ENCODE peak calls at places on chromosomes 2 and 18, in seven cellular contexts. One of them, this sample, is unnamed.

GRCh38 chr2:75155115-75155514 is 44.2 kb downstream of the TACR1 start:
- DNase-seq in Kasumi-1: no peak
- DNase-seq in fibroblast of mammary gland: peak
- DNase-seq in stimulated activated CD8-positive, alpha-beta memory T cell treated with anti-CD3 and anti-CD28 coated beads, Interleukin-7, amount 100 ng/mL, for 24 hours: no peak
- DNase-seq in bronchial epithelial cell: no peak
- DNase-seq in stimulated activated CD4-positive, alpha-beta T cell treated with anti-CD3 and anti-CD28 coated beads, Interleukin-2, amount 100 ng/mL, for 48 hours: no peak
- DNase-seq in SHP77 treated with DMSO at 0.1 percent for 48 hours: no peak
- DNase-seq in this sample: no peak

GRCh38 chr2:54898451-54899226 is 151.6 kb downstream of the RTN4 start:
- DNase-seq in Kasumi-1: no peak
- DNase-seq in fibroblast of mammary gland: no peak
- DNase-seq in stimulated activated CD8-positive, alpha-beta memory T cell treated with anti-CD3 and anti-CD28 coated beads, Interleukin-7, amount 100 ng/mL, for 24 hours: no peak
- DNase-seq in bronchial epithelial cell: no peak
- DNase-seq in stimulated activated CD4-positive, alpha-beta T cell treated with anti-CD3 and anti-CD28 coated beads, Interleukin-2, amount 100 ng/mL, for 48 hours: no peak
- DNase-seq in SHP77 treated with DMSO at 0.1 percent for 48 hours: no peak
- DNase-seq in this sample: no peak

GRCh38 chr18:57780318-57781127 is 22.6 kb downstream of the ATP8B1 start:
- DNase-seq in Kasumi-1: no peak
- DNase-seq in fibroblast of mammary gland: peak
- DNase-seq in stimulated activated CD8-positive, alpha-beta memory T cell treated with anti-CD3 and anti-CD28 coated beads, Interleukin-7, amount 100 ng/mL, for 24 hours: no peak
- DNase-seq in bronchial epithelial cell: peak
- DNase-seq in stimulated activated CD4-positive, alpha-beta T cell treated with anti-CD3 and anti-CD28 coated beads, Interleukin-2, amount 100 ng/mL, for 48 hours: no peak
- DNase-seq in SHP77 treated with DMSO at 0.1 percent for 48 hours: no peak
- DNase-seq in this sample: no peak

GRCh38 chr2:102585704-102586404 is 33.5 kb upstream of the SLC9A2 start:
- DNase-seq in Kasumi-1: no peak
- DNase-seq in fibroblast of mammary gland: no peak
- DNase-seq in stimulated activated CD8-positive, alpha-beta memory T cell treated with anti-CD3 and anti-CD28 coated beads, Interleukin-7, amount 100 ng/mL, for 24 hours: no peak
- DNase-seq in bronchial epithelial cell: peak
- DNase-seq in stimulated activated CD4-positive, alpha-beta T cell treated with anti-CD3 and anti-CD28 coated beads, Interleukin-2, amount 100 ng/mL, for 48 hours: no peak
- DNase-seq in SHP77 treated with DMSO at 0.1 percent for 48 hours: no peak
- DNase-seq in this sample: peak

GRCh38 chr2:230982126-230982525 is 13.8 kb upstream of the SPATA3 start:
- DNase-seq in Kasumi-1: no peak
- DNase-seq in fibroblast of mammary gland: no peak
- DNase-seq in stimulated activated CD8-positive, alpha-beta memory T cell treated with anti-CD3 and anti-CD28 coated beads, Interleukin-7, amount 100 ng/mL, for 24 hours: no peak
- DNase-seq in bronchial epithelial cell: no peak
- DNase-seq in stimulated activated CD4-positive, alpha-beta T cell treated with anti-CD3 and anti-CD28 coated beads, Interleukin-2, amount 100 ng/mL, for 48 hours: no peak
- DNase-seq in SHP77 treated with DMSO at 0.1 percent for 48 hours: no peak
- DNase-seq in this sample: no peak

GRCh38 chr2:191114403-191114886 is 36.3 kb downstream of the STAT4 start:
- DNase-seq in Kasumi-1: no peak
- DNase-seq in fibroblast of mammary gland: peak
- DNase-seq in stimulated activated CD8-positive, alpha-beta memory T cell treated with anti-CD3 and anti-CD28 coated beads, Interleukin-7, amount 100 ng/mL, for 24 hours: no peak
- DNase-seq in bronchial epithelial cell: peak
- DNase-seq in stimulated activated CD4-positive, alpha-beta T cell treated with anti-CD3 and anti-CD28 coated beads, Interleukin-2, amount 100 ng/mL, for 48 hours: no peak
- DNase-seq in SHP77 treated with DMSO at 0.1 percent for 48 hours: no peak
- DNase-seq in this sample: no peak

GRCh38 chr2:48767330-48767729 is 11.8 kb upstream of the LHCGR start:
- DNase-seq in Kasumi-1: no peak
- DNase-seq in fibroblast of mammary gland: no peak
- DNase-seq in stimulated activated CD8-positive, alpha-beta memory T cell treated with anti-CD3 and anti-CD28 coated beads, Interleukin-7, amount 100 ng/mL, for 24 hours: no peak
- DNase-seq in bronchial epithelial cell: no peak
- DNase-seq in stimulated activated CD4-positive, alpha-beta T cell treated with anti-CD3 and anti-CD28 coated beads, Interleukin-2, amount 100 ng/mL, for 48 hours: no peak
- DNase-seq in SHP77 treated with DMSO at 0.1 percent for 48 hours: no peak
- DNase-seq in this sample: no peak

GRCh38 chr18:77098033-77098432 is 34.5 kb downstream of the MBP start:
- DNase-seq in Kasumi-1: peak
- DNase-seq in fibroblast of mammary gland: peak
- DNase-seq in stimulated activated CD8-positive, alpha-beta memory T cell treated with anti-CD3 and anti-CD28 coated beads, Interleukin-7, amount 100 ng/mL, for 24 hours: no peak
- DNase-seq in bronchial epithelial cell: peak
- DNase-seq in stimulated activated CD4-positive, alpha-beta T cell treated with anti-CD3 and anti-CD28 coated beads, Interleukin-2, amount 100 ng/mL, for 48 hours: no peak
- DNase-seq in SHP77 treated with DMSO at 0.1 percent for 48 hours: no peak
- DNase-seq in this sample: no peak

GRCh38 chr18:36391426-36392145 is 94.1 kb downstream of the FHOD3 start:
- DNase-seq in Kasumi-1: no peak
- DNase-seq in fibroblast of mammary gland: no peak
- DNase-seq in stimulated activated CD8-positive, alpha-beta memory T cell treated with anti-CD3 and anti-CD28 coated beads, Interleukin-7, amount 100 ng/mL, for 24 hours: no peak
- DNase-seq in bronchial epithelial cell: no peak
- DNase-seq in stimulated activated CD4-positive, alpha-beta T cell treated with anti-CD3 and anti-CD28 coated beads, Interleukin-2, amount 100 ng/mL, for 48 hours: no peak
- DNase-seq in SHP77 treated with DMSO at 0.1 percent for 48 hours: no peak
- DNase-seq in this sample: no peak

GRCh38 chr2:113768770-113769169 is 12.3 kb upstream of the SLC35F5 start:
- DNase-seq in Kasumi-1: no peak
- DNase-seq in fibroblast of mammary gland: peak
- DNase-seq in stimulated activated CD8-positive, alpha-beta memory T cell treated with anti-CD3 and anti-CD28 coated beads, Interleukin-7, amount 100 ng/mL, for 24 hours: no peak
- DNase-seq in bronchial epithelial cell: no peak
- DNase-seq in stimulated activated CD4-positive, alpha-beta T cell treated with anti-CD3 and anti-CD28 coated beads, Interleukin-2, amount 100 ng/mL, for 48 hours: no peak
- DNase-seq in SHP77 treated with DMSO at 0.1 percent for 48 hours: no peak
- DNase-seq in this sample: no peak

GRCh38 chr2:120661551-120661950 is 74.1 kb upstream of the GLI2 start:
- DNase-seq in Kasumi-1: no peak
- DNase-seq in fibroblast of mammary gland: no peak
- DNase-seq in stimulated activated CD8-positive, alpha-beta memory T cell treated with anti-CD3 and anti-CD28 coated beads, Interleukin-7, amount 100 ng/mL, for 24 hours: no peak
- DNase-seq in bronchial epithelial cell: no peak
- DNase-seq in stimulated activated CD4-positive, alpha-beta T cell treated with anti-CD3 and anti-CD28 coated beads, Interleukin-2, amount 100 ng/mL, for 48 hours: no peak
- DNase-seq in SHP77 treated with DMSO at 0.1 percent for 48 hours: peak
- DNase-seq in this sample: no peak

GRCh38 chr2:120343433-120344105 is 2.4 kb upstream of the INHBB start:
- DNase-seq in Kasumi-1: peak
- DNase-seq in fibroblast of mammary gland: peak
- DNase-seq in stimulated activated CD8-positive, alpha-beta memory T cell treated with anti-CD3 and anti-CD28 coated beads, Interleukin-7, amount 100 ng/mL, for 24 hours: no peak
- DNase-seq in bronchial epithelial cell: peak
- DNase-seq in stimulated activated CD4-positive, alpha-beta T cell treated with anti-CD3 and anti-CD28 coated beads, Interleukin-2, amount 100 ng/mL, for 48 hours: peak
- DNase-seq in SHP77 treated with DMSO at 0.1 percent for 48 hours: no peak
- DNase-seq in this sample: no peak

GRCh38 chr2:25698752-25699151 is 25.4 kb upstream of the DTNB start:
- DNase-seq in Kasumi-1: no peak
- DNase-seq in fibroblast of mammary gland: no peak
- DNase-seq in stimulated activated CD8-positive, alpha-beta memory T cell treated with anti-CD3 and anti-CD28 coated beads, Interleukin-7, amount 100 ng/mL, for 24 hours: no peak
- DNase-seq in bronchial epithelial cell: peak
- DNase-seq in stimulated activated CD4-positive, alpha-beta T cell treated with anti-CD3 and anti-CD28 coated beads, Interleukin-2, amount 100 ng/mL, for 48 hours: no peak
- DNase-seq in SHP77 treated with DMSO at 0.1 percent for 48 hours: no peak
- DNase-seq in this sample: peak

GRCh38 chr2:147689510-147689909 is 155.3 kb upstream of the ACVR2A start:
- DNase-seq in Kasumi-1: peak
- DNase-seq in fibroblast of mammary gland: no peak
- DNase-seq in stimulated activated CD8-positive, alpha-beta memory T cell treated with anti-CD3 and anti-CD28 coated beads, Interleukin-7, amount 100 ng/mL, for 24 hours: no peak
- DNase-seq in bronchial epithelial cell: peak
- DNase-seq in stimulated activated CD4-positive, alpha-beta T cell treated with anti-CD3 and anti-CD28 coated beads, Interleukin-2, amount 100 ng/mL, for 48 hours: no peak
- DNase-seq in SHP77 treated with DMSO at 0.1 percent for 48 hours: no peak
- DNase-seq in this sample: no peak

GRCh38 chr2:37656512-37657423 is 14.7 kb downstream of the CDC42EP3 start:
- DNase-seq in Kasumi-1: no peak
- DNase-seq in fibroblast of mammary gland: no peak
- DNase-seq in stimulated activated CD8-positive, alpha-beta memory T cell treated with anti-CD3 and anti-CD28 coated beads, Interleukin-7, amount 100 ng/mL, for 24 hours: no peak
- DNase-seq in bronchial epithelial cell: peak
- DNase-seq in stimulated activated CD4-positive, alpha-beta T cell treated with anti-CD3 and anti-CD28 coated beads, Interleukin-2, amount 100 ng/mL, for 48 hours: no peak
- DNase-seq in SHP77 treated with DMSO at 0.1 percent for 48 hours: no peak
- DNase-seq in this sample: no peak

GRCh38 chr2:26076001-26076587 is 42.2 kb downstream of the RAB10 start:
- DNase-seq in Kasumi-1: no peak
- DNase-seq in fibroblast of mammary gland: no peak
- DNase-seq in stimulated activated CD8-positive, alpha-beta memory T cell treated with anti-CD3 and anti-CD28 coated beads, Interleukin-7, amount 100 ng/mL, for 24 hours: no peak
- DNase-seq in bronchial epithelial cell: peak
- DNase-seq in stimulated activated CD4-positive, alpha-beta T cell treated with anti-CD3 and anti-CD28 coated beads, Interleukin-2, amount 100 ng/mL, for 48 hours: no peak
- DNase-seq in SHP77 treated with DMSO at 0.1 percent for 48 hours: peak
- DNase-seq in this sample: no peak

GRCh38 chr18:7822435-7823425 is 255.6 kb downstream of the PTPRM start:
- DNase-seq in Kasumi-1: no peak
- DNase-seq in fibroblast of mammary gland: no peak
- DNase-seq in stimulated activated CD8-positive, alpha-beta memory T cell treated with anti-CD3 and anti-CD28 coated beads, Interleukin-7, amount 100 ng/mL, for 24 hours: no peak
- DNase-seq in bronchial epithelial cell: no peak
- DNase-seq in stimulated activated CD4-positive, alpha-beta T cell treated with anti-CD3 and anti-CD28 coated beads, Interleukin-2, amount 100 ng/mL, for 48 hours: no peak
- DNase-seq in SHP77 treated with DMSO at 0.1 percent for 48 hours: no peak
- DNase-seq in this sample: no peak

GRCh38 chr2:161976927-161977326 is 97.1 kb downstream of the DPP4 start:
- DNase-seq in Kasumi-1: no peak
- DNase-seq in fibroblast of mammary gland: no peak
- DNase-seq in stimulated activated CD8-positive, alpha-beta memory T cell treated with anti-CD3 and anti-CD28 coated beads, Interleukin-7, amount 100 ng/mL, for 24 hours: no peak
- DNase-seq in bronchial epithelial cell: no peak
- DNase-seq in stimulated activated CD4-positive, alpha-beta T cell treated with anti-CD3 and anti-CD28 coated beads, Interleukin-2, amount 100 ng/mL, for 48 hours: no peak
- DNase-seq in SHP77 treated with DMSO at 0.1 percent for 48 hours: no peak
- DNase-seq in this sample: no peak

GRCh38 chr18:22211660-22212059 is 42.3 kb downstream of the GATA6 start:
- DNase-seq in Kasumi-1: peak
- DNase-seq in fibroblast of mammary gland: no peak
- DNase-seq in stimulated activated CD8-positive, alpha-beta memory T cell treated with anti-CD3 and anti-CD28 coated beads, Interleukin-7, amount 100 ng/mL, for 24 hours: no peak
- DNase-seq in bronchial epithelial cell: no peak
- DNase-seq in stimulated activated CD4-positive, alpha-beta T cell treated with anti-CD3 and anti-CD28 coated beads, Interleukin-2, amount 100 ng/mL, for 48 hours: no peak
- DNase-seq in SHP77 treated with DMSO at 0.1 percent for 48 hours: no peak
- DNase-seq in this sample: no peak

GRCh38 chr2:161344737-161345136 is 36.5 kb downstream of the PSMD14 start:
- DNase-seq in Kasumi-1: peak
- DNase-seq in fibroblast of mammary gland: no peak
- DNase-seq in stimulated activated CD8-positive, alpha-beta memory T cell treated with anti-CD3 and anti-CD28 coated beads, Interleukin-7, amount 100 ng/mL, for 24 hours: no peak
- DNase-seq in bronchial epithelial cell: no peak
- DNase-seq in stimulated activated CD4-positive, alpha-beta T cell treated with anti-CD3 and anti-CD28 coated beads, Interleukin-2, amount 100 ng/mL, for 48 hours: no peak
- DNase-seq in SHP77 treated with DMSO at 0.1 percent for 48 hours: no peak
- DNase-seq in this sample: no peak

GRCh38 chr2:203209538-203209937 is 29.3 kb upstream of the CYP20A1 start:
- DNase-seq in Kasumi-1: no peak
- DNase-seq in fibroblast of mammary gland: peak
- DNase-seq in stimulated activated CD8-positive, alpha-beta memory T cell treated with anti-CD3 and anti-CD28 coated beads, Interleukin-7, amount 100 ng/mL, for 24 hours: no peak
- DNase-seq in bronchial epithelial cell: no peak
- DNase-seq in stimulated activated CD4-positive, alpha-beta T cell treated with anti-CD3 and anti-CD28 coated beads, Interleukin-2, amount 100 ng/mL, for 48 hours: no peak
- DNase-seq in SHP77 treated with DMSO at 0.1 percent for 48 hours: no peak
- DNase-seq in this sample: no peak